ENCODE peak calls at places on chromosomes 4 and X, in five cellular contexts. M is mesendoderm, B is spleen, P is NT2/D1, H is left ventricle myocardium inferior. R is an unnamed sample. For H3K4me1, the result is how much of the 10 kb centered on the place peaks cover.

GRCh38 chr4:146158036-146158745 is 17.3 kb upstream of the LSM6 start:
- DNase-seq in B (no peak), M (no peak), P (no peak), H (no peak), R (no peak)

GRCh38 chr4:173521474-173522159 is 8.4 kb downstream of the HAND2 start:
- DNase-seq in P (no peak), M (no peak), B (no peak), H (peak), R (no peak)

GRCh38 chr4:609400-610050 is 15.8 kb upstream of the PDE6B start:
- DNase-seq in P (no peak), H (no peak), M (no peak), B (peak), R (no peak)

GRCh38 chr4:18390655-18391369 is 369.3 kb upstream of the LCORL start:
- DNase-seq in P (peak), H (no peak), B (no peak), M (peak), R (no peak)

GRCh38 chrX:9183481-9183880 is 149.6 kb upstream of the FAM9B start:
- DNase-seq in B (no peak), H (no peak), M (no peak), P (no peak), R (no peak)

GRCh38 chrX:19682712-19683331 is 167.5 kb upstream of the MAP3K15 start:
- DNase-seq in B (peak), H (peak), M (peak), P (no peak), R (peak)

GRCh38 chr4:182486895-182487294 is 243.7 kb downstream of the TENM3 start:
- DNase-seq in M (peak), P (no peak), B (no peak), H (no peak), R (no peak)

GRCh38 chr4:176611351-176611750 is 181.4 kb downstream of the VEGFC start:
- DNase-seq in H (no peak), P (no peak), B (no peak), M (no peak), R (no peak)

GRCh38 chr4:109294468-109295020 is 7.9 kb downstream of the COL25A1 start:
- DNase-seq in H (no peak), P (no peak), B (no peak), M (no peak), R (no peak)

GRCh38 chrX:96182366-96182765 is 502.3 kb upstream of the DIAPH2 start:
- DNase-seq in B (no peak), H (no peak), M (peak), P (peak), R (no peak)

GRCh38 chr4:120304801-120305200 is 238.2 kb upstream of the MAD2L1 start:
- DNase-seq in H (no peak), P (no peak), M (no peak), B (no peak), R (no peak)

GRCh38 chr4:187612211-187612780 is 383.3 kb upstream of the ZFP42 start:
- DNase-seq in H (no peak), P (no peak), M (peak), B (no peak), R (no peak)

GRCh38 chrX:109714340-109714958 is 18.6 kb downstream of the ACSL4 start:
- DNase-seq in H (no peak), B (no peak), P (no peak), M (no peak), R (no peak)

GRCh38 chr4:3328814-3329663 is 36.2 kb downstream of the RGS12 start:
- DNase-seq in H (no peak), B (no peak), M (no peak), P (no peak), R (no peak)

GRCh38 chr4:84750260-84750955 is 167.5 kb downstream of the CDS1 start:
- DNase-seq in M (peak), B (no peak), P (peak), H (no peak), R (no peak)

GRCh38 chrX:106707771-106708454 is 18.6 kb upstream of the RNF128 start:
- DNase-seq in H (no peak), B (no peak), P (no peak), M (peak), R (no peak)

GRCh38 chr4:127214001-127214400 is 418.8 kb upstream of the INTU start:
- DNase-seq in H (no peak), B (no peak), M (no peak), P (no peak), R (no peak)

GRCh38 chrX:115266300-115266699 is 23.2 kb upstream of the LUZP4 start:
- DNase-seq in P (no peak), H (no peak), M (no peak), B (no peak), R (no peak)

GRCh38 chrX:18617351-18617750 is 54.6 kb downstream of the RS1 start:
- DNase-seq in P (peak), M (peak), B (no peak), H (no peak), R (no peak)

GRCh38 chr4:101753702-101754101 is 36.8 kb upstream of the BANK1 start:
- DNase-seq in B (no peak), H (no peak), P (no peak), M (no peak), R (no peak)

GRCh38 chr4:107740381-107740780 is 20.3 kb upstream of the PAPSS1 start:
- DNase-seq in B (no peak), M (peak), P (no peak), H (no peak), R (no peak)

GRCh38 chr4:83387922-83388676 is 53.5 kb upstream of the HPSE start:
- DNase-seq in H (no peak), P (no peak), M (peak), B (no peak), R (no peak)

GRCh38 chr4:38179690-38180299 is 219.6 kb downstream of the PTTG2 start:
- DNase-seq in B (peak), M (peak), P (peak), H (peak), R (peak)

GRCh38 chr4:185890196-185890595 is 78.2 kb upstream of the SORBS2 start:
- DNase-seq in H (no peak), B (no peak), M (peak), P (no peak), R (no peak)

GRCh38 chr4:156293657-156294297 is 340.1 kb upstream of the CTSO start:
- DNase-seq in M (no peak), B (no peak), H (no peak), P (no peak), R (no peak)

GRCh38 chrX:122363112-122363511 is 821.0 kb upstream of the GRIA3 start:
- DNase-seq in P (no peak), H (no peak), M (peak), B (peak), R (no peak)

GRCh38 chr4:129131343-129131742 is 35.4 kb downstream of the C4orf33 start:
- DNase-seq in B (no peak), P (no peak), M (no peak), H (no peak), R (no peak)

GRCh38 chr4:119665718-119666117 is 37.1 kb upstream of the PDE5A start:
- DNase-seq in P (no peak), H (no peak), B (no peak), M (no peak), R (no peak)

GRCh38 chrX:34880656-34881055 is 61.9 kb upstream of the FAM47B start:
- DNase-seq in H (no peak), P (no peak), B (no peak), M (no peak), R (no peak)

GRCh38 chr4:105598787-105599186 is 46.4 kb downstream of the ARHGEF38 start:
- DNase-seq in B (no peak), P (no peak), M (no peak), H (no peak), R (no peak)

GRCh38 chr4:124535004-124535403 is 177.5 kb downstream of the ANKRD50 start:
- DNase-seq in H (no peak), M (no peak), B (no peak), P (no peak), R (no peak)

GRCh38 chr4:76212301-76212700 is 1.3 kb downstream of the SCARB2 start:
- DNase-seq in P (no peak), M (no peak), H (no peak), B (no peak), R (no peak)

GRCh38 chr4:105471566-105472176 is 2.2 kb downstream of the PPA2 start:
- DNase-seq in P (peak), H (peak), M (peak), B (peak), R (peak)

DNA sequence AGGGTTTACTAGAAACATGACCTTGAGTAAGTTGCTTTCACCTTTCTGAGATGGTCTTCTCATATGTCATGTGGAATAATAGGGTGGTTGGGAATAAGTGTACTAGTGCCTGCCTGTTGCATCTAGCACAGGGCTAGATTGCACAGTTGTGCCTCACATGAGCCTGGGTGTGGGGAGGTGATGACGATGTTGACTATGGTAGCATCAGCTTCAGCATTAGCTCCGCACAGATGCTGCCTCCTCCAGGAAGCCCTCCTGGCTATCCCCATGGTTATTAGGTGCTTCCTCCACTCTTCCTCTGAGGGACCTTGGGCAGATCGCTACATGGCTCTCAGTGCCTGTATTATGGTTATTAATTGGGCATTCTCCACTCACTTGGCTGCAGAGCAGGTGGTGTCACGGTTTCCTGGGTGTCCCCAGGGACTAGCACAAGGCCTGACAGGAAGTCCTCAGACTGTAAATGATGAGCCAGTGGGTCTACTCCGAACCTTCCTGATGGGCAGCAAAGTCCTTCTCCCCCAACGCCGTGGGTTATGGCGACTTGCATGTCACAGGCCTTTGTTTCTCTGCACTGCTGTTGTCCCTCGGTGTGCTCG is 325.6 kb downstream of the ARHGAP10 start:
- DNase-seq in P (no peak), M (no peak), B (no peak), H (no peak), R (no peak)
- H3K4me1 ChIP-seq in P (under half), M (under half), B (under half), H (half or more), R (under half)

GRCh38 chrX:121052122-121052521 is 4.7 kb downstream of the GLUD2 start:
- DNase-seq in H (no peak), P (no peak), B (no peak), M (no peak), R (no peak)
- H3K4me1 ChIP-seq in H (under half), P (under half), B (under half), M (under half), R (under half)

DNA sequence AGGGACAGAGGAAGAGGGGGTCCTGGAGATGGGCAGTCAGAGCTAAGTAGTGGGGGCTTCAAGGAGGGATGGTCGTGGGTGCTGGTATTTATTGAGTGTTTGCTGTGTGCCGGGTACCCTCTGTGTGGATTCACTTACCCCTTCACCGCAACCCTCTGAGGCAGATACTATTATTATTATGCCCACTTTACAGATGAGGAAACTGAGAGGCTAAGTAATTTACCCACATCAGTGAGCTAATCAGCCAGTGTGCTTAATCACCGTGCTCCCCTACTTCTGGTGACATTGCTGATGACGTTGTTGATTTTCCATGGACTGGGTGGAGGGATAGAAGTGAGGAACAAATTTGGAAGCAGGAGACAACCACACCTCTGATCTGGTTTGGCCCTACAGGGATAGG is 4.1 kb upstream of the KIAA0232 start:
- DNase-seq in M (no peak), B (no peak), P (no peak), H (no peak), R (no peak)
- H3K4me1 ChIP-seq in M (under half), B (under half), P (under half), H (under half), R (under half)

GRCh38 chr4:71266090-71266794 is 72.6 kb upstream of the SLC4A4 start:
- DNase-seq in B (no peak), P (no peak), M (no peak), H (no peak), R (no peak)

GRCh38 chr4:71269241-71269640 is 69.6 kb upstream of the SLC4A4 start:
- DNase-seq in B (no peak), H (no peak), M (no peak), P (no peak), R (no peak)

GRCh38 chr4:71268156-71268555 is 70.7 kb upstream of the SLC4A4 start:
- DNase-seq in M (no peak), P (no peak), H (no peak), B (no peak), R (no peak)

GRCh38 chr4:71270901-71271300 is 67.9 kb upstream of the SLC4A4 start:
- DNase-seq in P (peak), B (no peak), M (peak), H (no peak), R (no peak)

DNA sequence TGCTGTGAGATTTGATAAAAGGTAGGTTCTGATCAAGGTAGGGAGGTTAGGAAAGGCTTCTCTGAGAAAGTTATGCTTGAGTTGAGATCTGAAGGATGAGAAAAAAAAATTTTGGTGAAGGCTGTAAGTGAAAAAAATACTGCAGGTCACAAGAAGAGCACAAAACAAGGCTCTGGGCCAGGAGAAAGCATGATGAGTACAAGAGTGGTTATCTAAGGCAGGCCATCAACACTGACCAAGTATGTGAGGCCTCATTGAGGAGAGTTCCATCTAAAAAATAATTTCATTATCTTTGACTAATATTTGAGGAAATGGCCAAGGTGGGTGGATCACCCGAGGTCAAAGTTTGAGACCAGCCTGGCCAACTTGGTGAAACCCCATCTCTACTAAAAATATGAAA is 71.6 kb upstream of the SLC4A4 start:
- DNase-seq in M (no peak), P (no peak), B (no peak), H (no peak), R (no peak)
- H3K4me1 ChIP-seq in M (under half), P (under half), B (under half), H (under half), R (under half)

GRCh38 chrX:134716620-134717012 is 58.3 kb upstream of the PLAC1 start:
- DNase-seq in M (no peak), B (no peak), H (no peak), P (no peak), R (no peak)
- H3K4me1 ChIP-seq in M (under half), B (under half), H (under half), P (under half), R (under half)

DNA sequence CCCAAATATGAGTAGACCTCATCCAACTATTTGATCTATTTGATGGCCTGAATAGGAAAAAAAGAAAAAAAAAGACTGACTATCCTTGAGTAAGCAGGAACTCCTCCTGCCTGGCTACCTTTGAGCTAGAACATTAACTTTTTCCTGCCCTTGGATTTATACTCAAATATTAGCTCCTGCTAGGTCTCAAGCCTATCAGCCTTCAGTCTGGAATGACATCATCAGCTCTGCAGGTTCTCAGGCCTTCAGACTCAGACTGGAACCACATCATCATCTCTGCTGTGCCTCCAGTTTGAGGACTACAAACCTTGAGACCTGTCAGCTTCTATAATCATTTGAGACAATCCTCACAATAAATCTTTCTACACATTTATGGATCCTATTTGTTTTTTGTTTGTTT is 754.0 kb upstream of the SLIT2 start:
- DNase-seq in H (no peak), P (no peak), B (no peak), M (no peak), R (no peak)
- H3K4me1 ChIP-seq in H (under half), P (under half), B (under half), M (under half), R (under half)

DNA sequence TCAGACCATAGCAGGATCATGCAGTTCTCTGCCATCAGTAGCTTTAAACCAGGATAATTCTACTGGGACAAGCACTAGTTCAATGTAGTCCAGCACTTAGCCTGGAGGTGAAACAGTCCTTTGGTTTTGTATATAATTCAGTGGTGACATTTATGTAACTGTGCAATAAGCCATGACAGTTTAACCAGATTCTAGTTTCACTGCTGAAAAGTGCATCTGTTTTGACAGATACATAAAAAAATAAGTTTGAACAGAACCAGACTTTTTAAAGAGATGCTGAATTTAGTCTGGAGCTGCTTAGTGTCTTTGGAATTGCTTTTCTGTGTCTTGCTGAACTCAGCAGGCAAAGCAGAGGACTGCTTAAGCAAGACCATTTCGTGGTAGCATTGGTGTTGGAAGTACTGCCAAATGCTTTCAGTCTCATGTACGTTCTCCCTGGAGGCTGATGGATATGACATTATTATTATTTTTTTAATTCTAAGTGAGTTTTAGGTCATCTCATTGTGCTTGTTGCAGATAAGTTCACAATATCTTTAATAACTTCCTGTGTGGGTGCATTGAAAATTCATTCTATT is 393.5 kb downstream of the MAPK10 start:
- DNase-seq in H (no peak), B (no peak), P (no peak), M (no peak), R (no peak)
- H3K4me1 ChIP-seq in H (under half), B (under half), P (under half), M (under half), R (under half)

GRCh38 chr4:77582716-77583115 is 22.9 kb upstream of the CXCL13 start:
- DNase-seq in P (no peak), B (no peak), H (no peak), M (no peak), R (no peak)
- H3K4me1 ChIP-seq in P (under half), B (under half), H (under half), M (under half), R (under half)

GRCh38 chrX:101386542-101386885 is 523 bp upstream of the BTK start:
- DNase-seq in P (no peak), M (no peak), H (no peak), B (no peak), R (no peak)
- H3K4me1 ChIP-seq in P (under half), M (under half), H (under half), B (under half), R (under half)